ENCODE peak calls at places on chromosomes 5 and 9, in eight cellular contexts. One of them, this sample, is unnamed.
A peak's percentile ranks its signal among the peaks of the same experiment; 100 is the strongest.

GRCh38 chr5:157761690-157762611 is 18.4 kb downstream of the LSM11 start:
- DNase-seq in lung: no peak
- DNase-seq in breast epithelium: no peak
- DNase-seq in tibial artery: no peak
- DNase-seq in A549: peak; percentile 67
- DNase-seq in cardiac muscle cell: peak; percentile 79
- DNase-seq in colonic mucosa: peak; percentile 39
- DNase-seq in CD8-positive, alpha-beta T cell: no peak
- DNase-seq in this sample: peak; percentile 8

GRCh38 chr9:123658792-123659191 is 271.1 kb downstream of the DENND1A start:
- DNase-seq in CD8-positive, alpha-beta T cell: no peak
- DNase-seq in tibial artery: no peak
- DNase-seq in colonic mucosa: no peak
- DNase-seq in A549: no peak
- DNase-seq in breast epithelium: no peak
- DNase-seq in lung: no peak
- DNase-seq in cardiac muscle cell: no peak
- DNase-seq in this sample: no peak

GRCh38 chr9:133359420-133360175 is 3.2 kb downstream of the SURF2 start:
- DNase-seq in colonic mucosa: no peak
- DNase-seq in cardiac muscle cell: peak; percentile 27
- DNase-seq in A549: no peak
- DNase-seq in tibial artery: no peak
- DNase-seq in CD8-positive, alpha-beta T cell: peak; percentile 27
- DNase-seq in lung: no peak
- DNase-seq in breast epithelium: no peak
- DNase-seq in this sample: no peak

GRCh38 chr9:97905228-97905627 is 17.1 kb downstream of the TRMO start:
- DNase-seq in lung: no peak
- DNase-seq in CD8-positive, alpha-beta T cell: peak; percentile 56
- DNase-seq in breast epithelium: no peak
- DNase-seq in tibial artery: no peak
- DNase-seq in cardiac muscle cell: no peak
- DNase-seq in A549: no peak
- DNase-seq in colonic mucosa: no peak
- DNase-seq in this sample: no peak

GRCh38 chr9:134361426-134361825 is 35.2 kb downstream of the RXRA start:
- DNase-seq in lung: no peak
- DNase-seq in cardiac muscle cell: no peak
- DNase-seq in tibial artery: no peak
- DNase-seq in CD8-positive, alpha-beta T cell: no peak
- DNase-seq in breast epithelium: no peak
- DNase-seq in colonic mucosa: no peak
- DNase-seq in A549: no peak
- DNase-seq in this sample: no peak

GRCh38 chr9:101527066-101527465 is 6.6 kb upstream of the RNF20 start:
- DNase-seq in cardiac muscle cell: no peak
- DNase-seq in CD8-positive, alpha-beta T cell: no peak
- DNase-seq in lung: no peak
- DNase-seq in tibial artery: no peak
- DNase-seq in breast epithelium: no peak
- DNase-seq in colonic mucosa: no peak
- DNase-seq in A549: no peak
- DNase-seq in this sample: no peak

GRCh38 chr5:155655569-155655968 is 642.0 kb downstream of the KIF4B start:
- DNase-seq in breast epithelium: no peak
- DNase-seq in tibial artery: no peak
- DNase-seq in CD8-positive, alpha-beta T cell: no peak
- DNase-seq in A549: no peak
- DNase-seq in colonic mucosa: no peak
- DNase-seq in cardiac muscle cell: no peak
- DNase-seq in lung: no peak
- DNase-seq in this sample: no peak

GRCh38 chr5:80921026-80921425 is 39.1 kb upstream of the RASGRF2 start:
- DNase-seq in lung: no peak
- DNase-seq in colonic mucosa: no peak
- DNase-seq in CD8-positive, alpha-beta T cell: no peak
- DNase-seq in tibial artery: no peak
- DNase-seq in breast epithelium: no peak
- DNase-seq in cardiac muscle cell: peak; percentile 47
- DNase-seq in A549: no peak
- DNase-seq in this sample: no peak

GRCh38 chr5:129988453-129988852 is 84.2 kb downstream of the CHSY3 start:
- DNase-seq in colonic mucosa: no peak
- DNase-seq in lung: no peak
- DNase-seq in A549: no peak
- DNase-seq in CD8-positive, alpha-beta T cell: no peak
- DNase-seq in breast epithelium: no peak
- DNase-seq in tibial artery: no peak
- DNase-seq in cardiac muscle cell: no peak
- DNase-seq in this sample: no peak

GRCh38 chr5:80291776-80292175 is 28.0 kb upstream of the SPZ1 start:
- DNase-seq in colonic mucosa: no peak
- DNase-seq in tibial artery: no peak
- DNase-seq in breast epithelium: no peak
- DNase-seq in lung: no peak
- DNase-seq in CD8-positive, alpha-beta T cell: no peak
- DNase-seq in cardiac muscle cell: no peak
- DNase-seq in A549: no peak
- DNase-seq in this sample: no peak

GRCh38 chr5:156951354-156951753 is 11.7 kb downstream of the TIMD4 start:
- DNase-seq in A549: no peak
- DNase-seq in breast epithelium: no peak
- DNase-seq in CD8-positive, alpha-beta T cell: no peak
- DNase-seq in lung: no peak
- DNase-seq in cardiac muscle cell: no peak
- DNase-seq in colonic mucosa: no peak
- DNase-seq in tibial artery: no peak
- DNase-seq in this sample: no peak

GRCh38 chr5:100496296-100496695 is 38.9 kb upstream of the FAM174A start:
- DNase-seq in CD8-positive, alpha-beta T cell: no peak
- DNase-seq in cardiac muscle cell: no peak
- DNase-seq in A549: no peak
- DNase-seq in breast epithelium: no peak
- DNase-seq in tibial artery: no peak
- DNase-seq in colonic mucosa: no peak
- DNase-seq in lung: no peak
- DNase-seq in this sample: no peak

GRCh38 chr9:1871486-1872181 is 143.5 kb upstream of the SMARCA2 start:
- DNase-seq in breast epithelium: no peak
- DNase-seq in CD8-positive, alpha-beta T cell: no peak
- DNase-seq in colonic mucosa: no peak
- DNase-seq in A549: no peak
- DNase-seq in tibial artery: no peak
- DNase-seq in cardiac muscle cell: peak; percentile 5
- DNase-seq in lung: no peak
- DNase-seq in this sample: no peak

GRCh38 chr9:7739595-7739994 is 60.0 kb downstream of the DMAC1 start:
- DNase-seq in cardiac muscle cell: no peak
- DNase-seq in tibial artery: no peak
- DNase-seq in colonic mucosa: no peak
- DNase-seq in breast epithelium: no peak
- DNase-seq in A549: no peak
- DNase-seq in CD8-positive, alpha-beta T cell: no peak
- DNase-seq in lung: no peak
- DNase-seq in this sample: no peak

GRCh38 chr9:69325409-69326212 is 596 bp downstream of the ENTREP1 start:
- DNase-seq in A549: no peak
- DNase-seq in CD8-positive, alpha-beta T cell: no peak
- DNase-seq in cardiac muscle cell: peak; percentile 47
- DNase-seq in breast epithelium: no peak
- DNase-seq in tibial artery: no peak
- DNase-seq in colonic mucosa: peak; percentile 20
- DNase-seq in lung: no peak
- DNase-seq in this sample: peak; percentile 16

DNA sequence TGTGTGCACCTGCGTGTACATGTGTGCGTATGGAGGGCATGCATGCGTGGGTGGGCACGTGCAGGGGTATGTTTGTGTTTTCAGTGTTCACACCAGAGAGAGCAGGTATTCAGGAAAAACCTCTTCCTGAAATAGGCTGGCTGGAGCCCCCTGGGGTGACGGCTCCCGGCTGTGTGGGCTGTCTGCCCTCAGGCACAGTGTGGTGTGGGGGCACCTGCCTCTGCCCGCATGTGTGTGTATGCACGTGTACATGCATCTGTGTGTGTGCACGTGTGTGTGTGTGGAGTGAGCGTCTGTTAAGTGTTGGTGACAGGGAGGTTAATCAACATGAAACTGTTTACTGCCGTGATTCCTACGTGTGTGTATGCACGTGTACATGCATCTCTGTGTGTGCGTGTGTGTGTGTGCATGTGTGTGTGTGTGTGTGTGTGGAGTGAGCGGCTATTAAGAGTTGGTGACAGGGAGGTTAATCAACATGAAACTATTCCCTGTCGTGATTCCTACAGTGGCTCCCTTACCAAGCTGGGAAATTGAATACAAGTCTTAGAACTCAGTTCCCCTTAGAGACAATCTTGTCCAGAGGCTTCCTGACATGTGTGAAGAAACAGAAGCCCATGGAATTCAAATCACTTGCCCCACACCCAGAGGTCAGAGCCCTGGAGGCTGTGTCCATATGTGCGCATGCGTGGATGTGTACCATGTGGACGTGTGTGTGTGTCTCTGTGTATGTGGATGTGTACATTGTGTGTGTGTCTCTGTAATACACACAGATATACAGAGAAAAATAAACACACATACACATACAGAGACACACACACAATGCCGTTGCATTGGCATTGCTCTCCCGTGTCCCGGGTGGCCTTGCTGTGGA is 372.4 kb upstream of the IRX4 start:
- DNase-seq in A549: no peak
- DNase-seq in tibial artery: no peak
- DNase-seq in lung: no peak
- DNase-seq in CD8-positive, alpha-beta T cell: no peak
- DNase-seq in cardiac muscle cell: no peak
- DNase-seq in colonic mucosa: no peak
- DNase-seq in breast epithelium: no peak
- DNase-seq in this sample: no peak
- H3K4me1 ChIP-seq in A549: no peaks in the 10 kb centered on the region
- H3K4me1 ChIP-seq in tibial artery: no peaks in the 10 kb centered on the region
- H3K4me1 ChIP-seq in lung: no peaks in the 10 kb centered on the region
- H3K4me1 ChIP-seq in CD8-positive, alpha-beta T cell: no peaks in the 10 kb centered on the region
- H3K4me1 ChIP-seq in cardiac muscle cell: no peaks in the 10 kb centered on the region
- H3K4me1 ChIP-seq in colonic mucosa: no peaks in the 10 kb centered on the region
- H3K4me1 ChIP-seq in breast epithelium: no peaks in the 10 kb centered on the region
- H3K4me1 ChIP-seq in this sample: no peaks in the 10 kb centered on the region

GRCh38 chr9:71895955-71896354 is 15.0 kb downstream of the ABHD17B start:
- DNase-seq in CD8-positive, alpha-beta T cell: no peak
- DNase-seq in cardiac muscle cell: no peak
- DNase-seq in tibial artery: no peak
- DNase-seq in lung: no peak
- DNase-seq in colonic mucosa: no peak
- DNase-seq in breast epithelium: no peak
- DNase-seq in A549: no peak
- DNase-seq in this sample: no peak
- H3K4me3 ChIP-seq in CD8-positive, alpha-beta T cell: no peak overlapping the region
- H3K4me3 ChIP-seq in cardiac muscle cell: no peak overlapping the region
- H3K4me3 ChIP-seq in tibial artery: no peak overlapping the region
- H3K4me3 ChIP-seq in lung: no peak overlapping the region
- H3K4me3 ChIP-seq in colonic mucosa: no peak overlapping the region
- H3K4me3 ChIP-seq in breast epithelium: no peak overlapping the region
- H3K4me3 ChIP-seq in A549: no peak overlapping the region
- H3K4me3 ChIP-seq in this sample: no peak overlapping the region

DNA sequence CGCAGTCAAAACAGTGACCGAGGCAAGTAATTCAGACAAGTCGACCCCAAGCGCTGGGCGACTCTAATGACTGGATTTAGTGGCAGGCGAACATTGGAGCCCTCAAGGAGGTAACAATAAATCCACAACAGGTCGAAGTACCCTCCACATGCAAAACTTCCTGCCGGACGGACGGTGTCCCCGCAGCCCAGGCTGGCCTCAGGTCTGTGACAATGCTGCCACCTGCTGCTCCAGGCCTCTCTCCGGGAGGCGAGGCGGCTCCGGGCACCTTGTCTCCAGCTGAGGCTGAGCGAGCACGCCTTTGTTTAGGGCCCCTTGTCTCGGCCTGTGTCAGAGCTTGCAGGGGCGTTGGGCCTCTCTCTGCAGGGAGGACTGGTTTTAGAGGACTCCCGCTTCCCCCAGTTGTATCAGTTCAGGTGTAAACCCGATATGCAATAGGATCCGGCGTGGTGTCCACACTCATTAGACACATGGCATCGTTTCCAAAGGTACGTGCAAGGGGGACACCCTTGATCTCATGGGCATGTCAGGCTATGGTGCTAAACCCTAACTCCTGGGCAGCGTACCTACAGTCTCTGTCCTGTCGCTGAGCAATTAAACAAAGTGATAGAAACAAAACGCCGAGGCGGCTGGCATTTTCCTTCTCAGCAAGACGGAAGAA is 628.0 kb upstream of the ADAMTS16 start:
- DNase-seq in breast epithelium: peak; percentile 85
- DNase-seq in tibial artery: no peak
- DNase-seq in colonic mucosa: no peak
- DNase-seq in lung: peak; percentile 69
- DNase-seq in A549: peak; percentile 18
- DNase-seq in cardiac muscle cell: peak; percentile 75
- DNase-seq in CD8-positive, alpha-beta T cell: no peak
- DNase-seq in this sample: no peak
- TF ChIP-seq CTCF in breast epithelium: no peak
- TF ChIP-seq CTCF in tibial artery: no peak
- TF ChIP-seq CTCF in colonic mucosa: no peak
- TF ChIP-seq CTCF in lung: no peak
- TF ChIP-seq CTCF in A549: peak; percentile 8
- TF ChIP-seq CTCF in cardiac muscle cell: no peak
- TF ChIP-seq CTCF in CD8-positive, alpha-beta T cell: no peak
- TF ChIP-seq CTCF in this sample: no peak

DNA sequence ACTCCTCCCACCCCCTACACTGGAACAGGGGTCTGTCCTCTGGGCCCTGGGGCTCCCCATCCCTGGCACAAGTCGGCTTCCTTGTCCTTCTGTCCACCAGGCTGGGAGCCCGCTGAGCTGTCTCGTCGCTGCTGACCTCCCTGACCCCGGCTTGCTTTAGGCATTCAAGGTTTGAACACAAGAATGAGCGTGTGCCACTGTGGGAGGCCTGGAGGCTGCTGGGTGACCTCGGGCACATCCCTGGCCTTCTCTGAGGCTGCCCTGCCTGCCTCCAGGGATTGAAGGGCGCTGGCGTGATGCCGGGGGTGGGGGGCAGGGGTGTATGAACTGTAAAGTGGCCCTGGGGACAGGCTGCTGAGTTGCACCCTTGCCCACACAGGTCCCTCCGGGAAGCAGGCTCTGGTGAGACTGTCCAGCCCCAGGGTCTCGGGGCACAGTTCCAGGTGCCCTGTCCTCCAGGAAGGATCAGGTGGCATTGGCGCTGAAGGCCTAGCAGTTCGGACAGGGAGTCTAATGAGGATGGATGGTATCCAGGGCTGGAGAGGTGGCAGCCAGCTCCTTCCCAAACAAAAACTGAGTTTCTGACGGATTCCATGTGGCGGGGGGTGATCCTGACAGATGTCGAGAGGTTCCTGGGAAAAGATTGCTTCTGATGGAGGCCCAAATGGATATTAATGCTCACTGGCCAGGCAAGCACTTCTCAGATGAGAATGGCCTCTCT is 18.1 kb downstream of the FIBCD1 start:
- DNase-seq in tibial artery: no peak
- DNase-seq in A549: no peak
- DNase-seq in colonic mucosa: no peak
- DNase-seq in CD8-positive, alpha-beta T cell: no peak
- DNase-seq in cardiac muscle cell: no peak
- DNase-seq in lung: no peak
- DNase-seq in breast epithelium: no peak
- DNase-seq in this sample: no peak
- H3K4me1 ChIP-seq in tibial artery: no peaks in the 10 kb centered on the region
- H3K4me1 ChIP-seq in A549: no peaks in the 10 kb centered on the region
- H3K4me1 ChIP-seq in colonic mucosa: no peaks in the 10 kb centered on the region
- H3K4me1 ChIP-seq in CD8-positive, alpha-beta T cell: no peaks in the 10 kb centered on the region
- H3K4me1 ChIP-seq in cardiac muscle cell: no peaks in the 10 kb centered on the region
- H3K4me1 ChIP-seq in lung: no peaks in the 10 kb centered on the region
- H3K4me1 ChIP-seq in breast epithelium: no peaks in the 10 kb centered on the region
- H3K4me1 ChIP-seq in this sample: no peaks in the 10 kb centered on the region